ENCODE peak calls at places on chromosomes 5 and 9, in four cellular contexts. F is RWPE2, E is AG09309, J is uterus. P is an unnamed sample.

GRCh38 chr5:59236996-59237395 is 654.1 kb downstream of the RAB3C start:
- DNase-seq in F (no peak), E (no peak), J (no peak), P (no peak)

GRCh38 chr5:95955996-95956899 is 5.4 kb downstream of the ELL2 start:
- DNase-seq in F (no peak), E (no peak), J (no peak), P (no peak)

GRCh38 chr5:17056056-17056690 is 120.1 kb upstream of the MYO10 start:
- DNase-seq in F (no peak), E (no peak), J (no peak), P (no peak)

GRCh38 chr5:88398316-88398715 is 129.7 kb upstream of the TMEM161B start:
- DNase-seq in F (no peak), E (no peak), J (no peak), P (no peak)

GRCh38 chr5:6768590-6769230 is 55.5 kb downstream of the TENT4A start:
- DNase-seq in F (peak), E (no peak), J (no peak), P (no peak)

GRCh38 chr5:149747141-149747832 is 17.2 kb downstream of the PPARGC1B start:
- DNase-seq in F (peak), E (no peak), J (no peak), P (no peak)

GRCh38 chr9:37908698-37909186 is 4.8 kb upstream of the SLC25A51 start:
- DNase-seq in F (peak), E (no peak), J (no peak), P (no peak)

GRCh38 chr9:69542942-69543704 is 129.0 kb downstream of the APBA1 start:
- DNase-seq in F (no peak), E (no peak), J (no peak), P (no peak)

GRCh38 chr9:123562844-123563346 is 206.9 kb downstream of the CRB2 start:
- DNase-seq in F (no peak), E (peak), J (no peak), P (no peak)

GRCh38 chr9:135488527-135488926 is 8.9 kb downstream of the PPP1R26 start:
- DNase-seq in F (no peak), E (no peak), J (no peak), P (peak)

GRCh38 chr5:99605904-99606303 is 677.1 kb upstream of the CHD1 start:
- DNase-seq in F (no peak), E (no peak), J (no peak), P (no peak)

GRCh38 chr5:129996896-129997295 is 92.6 kb downstream of the CHSY3 start:
- DNase-seq in F (no peak), E (peak), J (no peak), P (no peak)

GRCh38 chr9:128504485-128505413 is at the start of gene GLE1:
- DNase-seq in F (peak), E (peak), J (peak), P (peak)

GRCh38 chr5:97231025-97231636 is 48.1 kb upstream of the RIOK2 start:
- DNase-seq in F (no peak), E (peak), J (peak), P (no peak)

GRCh38 chr5:68450245-68450852 is 234.8 kb downstream of the PIK3R1 start:
- DNase-seq in F (no peak), E (peak), J (no peak), P (no peak)

GRCh38 chr5:167893271-167893670 is 398.2 kb upstream of the WWC1 start:
- DNase-seq in F (no peak), E (no peak), J (no peak), P (no peak)

GRCh38 chr9:37949576-37949975 is 45.6 kb upstream of the SLC25A51 start:
- DNase-seq in F (no peak), E (no peak), J (no peak), P (no peak)

GRCh38 chr9:88748566-88749238 is 213.7 kb downstream of the NXNL2 start:
- DNase-seq in F (no peak), E (no peak), J (peak), P (no peak)

GRCh38 chr5:88833371-88834107 is 49.4 kb downstream of the MEF2C start:
- DNase-seq in F (no peak), E (peak), J (peak), P (no peak)

GRCh38 chr9:119453490-119453911 is 84.3 kb upstream of the BRINP1 start:
- DNase-seq in F (peak), E (no peak), J (no peak), P (no peak)

GRCh38 chr9:129428890-129429577 is 191.9 kb downstream of the C9orf50 start:
- DNase-seq in F (no peak), E (no peak), J (no peak), P (no peak)

GRCh38 chr5:18560602-18561001 is 926.3 kb downstream of the TAF11L14 start:
- DNase-seq in F (no peak), E (no peak), J (no peak), P (no peak)

GRCh38 chr9:110126986-110127864 is 80.7 kb downstream of the C9orf152 start:
- DNase-seq in F (no peak), E (no peak), J (peak), P (no peak)

GRCh38 chr5:178241688-178242231 is 9.2 kb upstream of the PHYKPL start:
- DNase-seq in F (no peak), E (no peak), J (no peak), P (peak)

DNA sequence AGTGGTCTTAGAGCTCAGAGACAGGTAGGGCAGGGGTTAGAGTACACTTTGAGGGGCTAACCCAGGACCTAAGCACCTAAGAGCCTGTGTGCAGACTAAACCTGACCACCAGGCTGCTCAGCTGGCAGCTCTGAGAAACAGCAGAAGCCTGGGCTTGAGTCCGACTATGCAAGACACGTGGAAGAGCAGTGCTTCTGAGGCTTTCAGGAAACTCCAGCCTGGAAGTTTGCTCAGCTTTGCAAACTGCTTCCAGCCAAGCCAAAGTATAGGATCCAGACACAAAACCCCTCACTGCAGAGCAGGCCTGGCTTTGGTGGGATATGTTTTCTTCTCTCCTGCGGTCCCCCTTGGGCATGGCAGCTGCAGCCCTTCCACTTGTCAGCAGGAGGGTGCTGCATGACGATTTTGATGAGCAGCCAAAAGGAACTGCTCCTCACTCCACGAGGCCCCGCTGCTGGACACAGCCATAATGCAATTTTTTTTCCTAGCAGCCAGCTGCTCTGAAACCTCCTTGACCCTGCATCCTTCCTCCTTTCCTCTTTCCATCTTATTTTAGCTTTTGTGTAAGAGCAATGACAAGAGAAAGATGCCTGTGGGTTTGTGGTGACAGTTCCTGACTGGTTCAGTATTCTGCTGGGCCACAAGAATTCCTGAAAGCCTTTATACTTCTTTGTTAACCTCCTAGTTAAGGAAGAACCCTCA is 123.1 kb downstream of the LIFR start:
- DNase-seq in F (no peak), E (peak), J (peak), P (no peak)
- TF ChIP-seq CTCF in F (no peak), E (peak), J (no peak), P (peak)

GRCh38 chr5:140344683-140345423 is 1.6 kb downstream of the HBEGF start:
- DNase-seq in F (no peak), E (no peak), J (no peak), P (peak)

GRCh38 chr5:140347382-140347781 is 979 bp upstream of the HBEGF start:
- DNase-seq in F (no peak), E (no peak), J (no peak), P (peak)

GRCh38 chr5:140348104-140348503 is 1.7 kb upstream of the HBEGF start:
- DNase-seq in F (peak), E (no peak), J (no peak), P (peak)

GRCh38 chr5:140346348-140347221 is at the start of gene HBEGF:
- DNase-seq in F (no peak), E (no peak), J (peak), P (peak)

DNA sequence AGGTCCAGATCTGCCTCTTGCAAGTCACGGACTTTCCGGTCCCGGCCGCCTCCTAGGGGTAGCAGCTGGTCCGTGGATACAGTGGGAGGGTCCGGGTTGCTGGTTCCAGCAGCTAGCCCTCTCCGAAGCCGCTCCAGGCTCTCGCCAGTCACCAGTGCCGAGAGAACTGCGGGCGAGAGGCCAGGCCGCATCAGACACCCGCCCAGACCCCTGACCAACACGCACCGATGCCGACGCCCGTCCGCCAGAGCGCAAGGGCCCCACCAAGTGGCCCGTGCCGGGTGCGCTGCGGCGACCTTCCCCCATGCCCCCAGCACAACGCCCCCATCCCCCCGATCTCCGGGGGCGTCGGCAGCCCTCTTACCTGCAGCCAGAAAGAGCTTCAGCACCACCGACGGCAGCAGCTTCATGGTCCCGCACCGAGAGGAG is 470 bp downstream of the HBEGF start:
- DNase-seq in F (no peak), E (no peak), J (peak), P (peak)
- TF ChIP-seq CTCF in F (peak), E (peak), J (no peak), P (peak)

GRCh38 chr5:111854196-111854595 is 97.2 kb upstream of the NREP start:
- DNase-seq in F (no peak), E (no peak), J (no peak), P (no peak)

GRCh38 chr5:111853748-111854147 is 96.8 kb upstream of the NREP start:
- DNase-seq in F (no peak), E (no peak), J (no peak), P (no peak)

GRCh38 chr5:111851616-111852015 is 94.6 kb upstream of the NREP start:
- DNase-seq in F (no peak), E (no peak), J (no peak), P (no peak)

GRCh38 chr5:111848374-111848914 is 91.5 kb upstream of the NREP start:
- DNase-seq in F (no peak), E (no peak), J (no peak), P (no peak)
- TF ChIP-seq CTCF in F (no peak), E (no peak), J (no peak), P (no peak)

GRCh38 chr5:171795381-171795780 is 9.8 kb downstream of the SMIM23 start:
- DNase-seq in F (no peak), E (no peak), J (no peak), P (no peak)
- TF ChIP-seq CTCF in F (no peak), E (no peak), J (no peak), P (no peak)

GRCh38 chr5:171363846-171364245 is 23.8 kb upstream of the NPM1 start:
- DNase-seq in F (no peak), E (no peak), J (no peak), P (no peak)

GRCh38 chr5:171369056-171369455 is 18.6 kb upstream of the NPM1 start:
- DNase-seq in F (no peak), E (no peak), J (no peak), P (peak)

GRCh38 chr5:171366645-171367044 is 21.0 kb upstream of the NPM1 start:
- DNase-seq in F (no peak), E (no peak), J (no peak), P (peak)

GRCh38 chr5:171367424-171368370 is 20.0 kb upstream of the NPM1 start:
- DNase-seq in F (no peak), E (peak), J (no peak), P (peak)

GRCh38 chr5:171365351-171365750 is 22.3 kb upstream of the NPM1 start:
- DNase-seq in F (no peak), E (no peak), J (no peak), P (peak)
- TF ChIP-seq CTCF in F (peak), E (peak), J (no peak), P (peak)